ENCODE peak calls at places on chromosomes 12 and 14, in five cellular contexts. G is tibial artery; L is CD4-positive, CD25-positive, alpha-beta regulatory T cell; K is pancreas; S is IMR-90. N is an unnamed sample.

GRCh38 chr14:68684466-68685418 is 108.1 kb downstream of the ZFP36L1 start:
- DNase-seq in G (no peak), L (no peak), K (no peak), S (no peak), N (no peak)

GRCh38 chr12:122851820-122852219 is 16.6 kb downstream of the HIP1R start:
- DNase-seq in G (peak), L (no peak), K (no peak), S (peak), N (no peak)

GRCh38 chr14:100532154-100532915 is 54.9 kb downstream of the BEGAIN start:
- DNase-seq in G (peak), L (no peak), K (peak), S (peak), N (peak)

GRCh38 chr12:75641031-75641780 is 129.8 kb upstream of the KRR1 start:
- DNase-seq in G (no peak), L (peak), K (no peak), S (peak), N (no peak)

GRCh38 chr12:132178801-132179401 is 34.6 kb downstream of the NOC4L start:
- DNase-seq in G (no peak), L (peak), K (no peak), S (no peak), N (no peak)

GRCh38 chr12:106769546-106769945 is 4.9 kb upstream of the RIC8B start:
- DNase-seq in G (no peak), L (no peak), K (no peak), S (no peak), N (no peak)

GRCh38 chr14:88542857-88543795 is 11.7 kb downstream of the PTPN21 start:
- DNase-seq in G (no peak), L (no peak), K (no peak), S (no peak), N (no peak)

GRCh38 chr12:77968021-77968420 is 137.3 kb downstream of the NAV3 start:
- DNase-seq in G (no peak), L (no peak), K (no peak), S (no peak), N (no peak)

GRCh38 chr14:21267886-21268611 is 1.2 kb downstream of the HNRNPC start:
- DNase-seq in G (no peak), L (no peak), K (no peak), S (peak), N (no peak)

GRCh38 chr14:74400328-74400727 is 25.7 kb downstream of the SYNDIG1L start:
- DNase-seq in G (no peak), L (no peak), K (no peak), S (no peak), N (peak)

GRCh38 chr12:11849752-11850504 is 200.5 kb downstream of the ETV6 start:
- DNase-seq in G (no peak), L (no peak), K (no peak), S (no peak), N (no peak)

GRCh38 chr12:121532503-121533390 is 48.1 kb downstream of the KDM2B start:
- DNase-seq in G (no peak), L (no peak), K (no peak), S (peak), N (no peak)

GRCh38 chr12:13390381-13390856 is 193.9 kb downstream of the EMP1 start:
- DNase-seq in G (peak), L (no peak), K (peak), S (peak), N (peak)

GRCh38 chr12:129696952-129697351 is 206.9 kb downstream of the TMEM132D start:
- DNase-seq in G (no peak), L (no peak), K (no peak), S (no peak), N (no peak)

GRCh38 chr12:71665109-71665476 is 992 bp downstream of the THAP2 start:
- DNase-seq in G (no peak), L (peak), K (no peak), S (no peak), N (no peak)

GRCh38 chr12:122887817-122888212 is 8.1 kb downstream of the VPS37B start:
- DNase-seq in G (no peak), L (no peak), K (no peak), S (no peak), N (no peak)

GRCh38 chr14:105864116-105864515 is 337.7 kb downstream of the TMEM121 start:
- DNase-seq in G (peak), L (no peak), K (no peak), S (no peak), N (peak)

GRCh38 chr14:58152569-58152857 is 500 bp upstream of the ARMH4 start:
- DNase-seq in G (no peak), L (no peak), K (no peak), S (no peak), N (no peak)

GRCh38 chr12:83016226-83016835 is 329.6 kb downstream of the TMTC2 start:
- DNase-seq in G (no peak), L (no peak), K (peak), S (peak), N (no peak)

GRCh38 chr12:67430708-67431335 is 161.7 kb downstream of the CAND1 start:
- DNase-seq in G (peak), L (no peak), K (peak), S (no peak), N (no peak)

GRCh38 chr12:50103767-50104321 is at the start of gene GPD1:
- DNase-seq in G (no peak), L (no peak), K (peak), S (peak), N (no peak)

GRCh38 chr14:102544034-102544744 is 34.6 kb upstream of the ANKRD9 start:
- DNase-seq in G (no peak), L (no peak), K (no peak), S (no peak), N (no peak)

GRCh38 chr14:52949711-52950409 is 990 bp downstream of the FERMT2 start:
- DNase-seq in G (peak), L (peak), K (no peak), S (peak), N (no peak)

GRCh38 chr12:48818831-48819590 is 715 bp downstream of the CACNB3 start:
- DNase-seq in G (no peak), L (peak), K (no peak), S (no peak), N (no peak)

GRCh38 chr14:55131782-55132181 is 2.7 kb downstream of the LGALS3 start:
- DNase-seq in G (no peak), L (peak), K (no peak), S (peak), N (no peak)

GRCh38 chr12:46667547-46667946 is 158.2 kb downstream of the SLC38A4 start:
- DNase-seq in G (no peak), L (no peak), K (no peak), S (peak), N (no peak)

GRCh38 chr12:111635524-111635923 is 36.4 kb upstream of the ATXN2 start:
- DNase-seq in G (no peak), L (peak), K (no peak), S (peak), N (no peak)

GRCh38 chr12:2555487-2556082 is 239.2 kb upstream of the FKBP4 start:
- DNase-seq in G (no peak), L (no peak), K (no peak), S (no peak), N (no peak)

GRCh38 chr14:83960832-83961512 is 1569.0 kb upstream of the FLRT2 start:
- DNase-seq in G (no peak), L (no peak), K (no peak), S (no peak), N (no peak)

GRCh38 chr14:61750708-61751474 is 11.3 kb upstream of the SNAPC1 start:
- DNase-seq in G (peak), L (peak), K (peak), S (peak), N (peak)

GRCh38 chr14:40757376-40757775 is 849.3 kb upstream of the LRFN5 start:
- DNase-seq in G (no peak), L (no peak), K (no peak), S (no peak), N (no peak)

GRCh38 chr14:40309124-40309523 is 876.9 kb upstream of the FBXO33 start:
- DNase-seq in G (no peak), L (no peak), K (no peak), S (no peak), N (no peak)

GRCh38 chr14:69473271-69473670 is 11.3 kb upstream of the PLEKHD1 start:
- DNase-seq in G (no peak), L (no peak), K (no peak), S (no peak), N (peak)

GRCh38 chr12:76037130-76038105 is 5.8 kb upstream of the PHLDA1 start:
- DNase-seq in G (no peak), L (peak), K (no peak), S (peak), N (no peak)

GRCh38 chr12:1995205-1995896 is 8.9 kb downstream of the DCP1B start:
- DNase-seq in G (no peak), L (no peak), K (no peak), S (no peak), N (no peak)

GRCh38 chr14:93712838-93713724 is 75.2 kb downstream of the PRIMA1 start:
- DNase-seq in G (no peak), L (no peak), K (no peak), S (peak), N (no peak)

GRCh38 chr12:92570056-92570753 is 132.6 kb upstream of the PLEKHG7 start:
- DNase-seq in G (peak), L (peak), K (peak), S (peak), N (no peak)

GRCh38 chr14:77088219-77088618 is 9.8 kb upstream of the CIPC start:
- DNase-seq in G (no peak), L (peak), K (peak), S (no peak), N (peak)

GRCh38 chr14:77086951-77087350 is 11.1 kb upstream of the CIPC start:
- DNase-seq in G (no peak), L (no peak), K (no peak), S (no peak), N (no peak)

GRCh38 chr14:77087631-77088030 is 10.4 kb upstream of the CIPC start:
- DNase-seq in G (no peak), L (no peak), K (no peak), S (no peak), N (no peak)

GRCh38 chr14:77086017-77086727 is 11.9 kb upstream of the CIPC start:
- DNase-seq in G (no peak), L (no peak), K (no peak), S (peak), N (no peak)

GRCh38 chr14:77088645-77089044 is 9.4 kb upstream of the CIPC start:
- DNase-seq in G (no peak), L (no peak), K (no peak), S (no peak), N (no peak)
- H3K27ac ChIP-seq in G (no peak), L (no peak), K (no peak), S (no peak), N (peak)

DNA sequence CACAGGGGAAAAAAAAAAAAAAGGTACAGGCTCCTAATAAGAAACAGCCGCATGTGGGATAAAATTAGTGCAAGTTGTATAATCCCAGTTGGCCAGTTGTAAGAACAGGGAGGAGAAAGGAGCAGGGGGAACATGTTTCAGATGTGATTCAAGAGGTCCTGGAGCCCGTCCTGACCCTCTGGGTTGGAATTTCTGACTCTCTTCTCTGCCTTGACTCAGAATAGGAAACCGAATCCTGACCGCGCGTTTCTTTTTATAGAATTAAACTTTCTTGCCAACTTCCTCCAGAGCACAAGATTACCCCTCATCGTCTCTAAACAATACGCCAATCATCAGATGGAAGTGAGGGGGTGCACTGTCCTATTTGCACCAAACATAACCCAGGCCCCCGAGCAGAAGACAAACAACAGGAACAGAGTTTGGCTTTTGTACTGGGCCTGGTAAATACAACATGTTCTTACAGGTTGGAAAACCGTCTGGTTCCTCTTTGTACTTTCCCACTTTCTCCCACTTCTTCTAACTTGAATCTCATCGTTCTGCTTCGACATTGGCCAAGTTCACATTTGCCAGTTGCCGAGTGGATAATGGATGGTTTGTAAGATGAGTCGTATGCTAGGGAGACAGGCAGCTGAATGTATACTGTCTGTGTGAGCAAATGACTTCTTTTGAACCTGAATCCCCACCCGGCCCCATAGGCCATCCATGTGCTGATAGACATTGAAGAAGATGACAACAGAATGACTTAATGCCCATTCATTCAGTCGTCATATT is 42.5 kb upstream of the MED13L start:
- DNase-seq in G (peak), L (peak), K (no peak), S (peak), N (no peak)
- H3K4me3 ChIP-seq in G (peak), L (no peak), K (no peak), S (no peak), N (no peak)

GRCh38 chr12:116583284-116583683 is 24.1 kb downstream of the MAP1LC3B2 start:
- DNase-seq in G (no peak), L (no peak), K (no peak), S (no peak), N (no peak)
- H3K27ac ChIP-seq in G (no peak), L (no peak), K (no peak), S (no peak), N (no peak)

GRCh38 chr12:7016958-7017571 is 1.2 kb downstream of the LPCAT3 start:
- DNase-seq in G (no peak), L (no peak), K (no peak), S (no peak), N (no peak)
- H3K4me3 ChIP-seq in G (peak), L (peak), K (no peak), S (no peak), N (peak)

DNA sequence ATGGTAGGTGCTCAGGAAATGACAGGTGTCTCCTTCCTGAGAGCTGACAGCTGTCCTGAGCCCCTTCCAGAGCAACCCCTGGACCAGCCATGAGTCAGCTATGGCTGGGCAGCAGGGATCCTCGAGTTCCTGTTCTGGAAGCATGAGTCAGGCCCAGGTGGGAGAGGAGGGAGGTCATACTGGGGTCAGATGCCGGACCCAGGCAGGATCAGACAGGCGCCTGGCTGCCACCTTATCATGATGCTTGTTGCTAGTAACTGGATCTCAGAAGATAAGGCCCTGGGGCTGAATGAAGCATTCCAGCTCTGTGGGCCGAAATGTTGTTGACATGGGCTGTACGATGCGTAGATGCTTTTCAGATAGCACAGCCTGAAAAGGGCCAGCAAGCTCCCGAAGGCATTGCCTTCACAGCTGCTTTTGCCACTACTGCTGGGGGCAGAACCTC is 17.4 kb upstream of the KRT7 start:
- DNase-seq in G (peak), L (no peak), K (no peak), S (peak), N (peak)
- H3K27ac ChIP-seq in G (no peak), L (no peak), K (peak), S (no peak), N (peak)

DNA sequence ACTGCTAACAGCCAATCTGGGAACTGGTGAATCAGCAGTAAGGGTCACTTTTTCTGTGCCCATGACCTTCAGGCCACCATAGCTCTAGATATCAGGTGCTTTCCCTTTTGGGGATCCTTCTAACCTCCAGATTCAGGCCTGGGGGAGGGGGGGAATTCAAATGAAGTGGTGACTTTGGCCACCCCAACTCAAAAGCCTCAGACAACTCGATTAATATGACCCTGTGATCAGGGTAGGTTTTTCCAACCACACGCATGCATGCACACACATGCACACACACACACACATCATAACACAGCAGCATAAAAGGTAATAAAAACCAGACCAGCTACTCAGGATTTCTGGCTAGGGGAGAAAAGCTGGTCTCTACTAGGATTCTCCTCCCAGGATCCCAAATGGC is 5.3 kb downstream of the TBX3 start:
- DNase-seq in G (no peak), L (no peak), K (no peak), S (no peak), N (no peak)
- H3K4me3 ChIP-seq in G (no peak), L (no peak), K (no peak), S (peak), N (peak)

GRCh38 chr12:27709212-27709931 is 1.3 kb upstream of the MRPS35 start:
- DNase-seq in G (no peak), L (no peak), K (no peak), S (no peak), N (no peak)

GRCh38 chr12:27711312-27711682 is 665 bp downstream of the MRPS35 start:
- DNase-seq in G (no peak), L (peak), K (no peak), S (no peak), N (no peak)

GRCh38 chr12:27711957-27712356 is 1.3 kb downstream of the MRPS35 start:
- DNase-seq in G (no peak), L (no peak), K (no peak), S (no peak), N (no peak)

GRCh38 chr12:27710592-27711311 is at the start of gene MRPS35:
- DNase-seq in G (peak), L (peak), K (peak), S (peak), N (peak)

DNA sequence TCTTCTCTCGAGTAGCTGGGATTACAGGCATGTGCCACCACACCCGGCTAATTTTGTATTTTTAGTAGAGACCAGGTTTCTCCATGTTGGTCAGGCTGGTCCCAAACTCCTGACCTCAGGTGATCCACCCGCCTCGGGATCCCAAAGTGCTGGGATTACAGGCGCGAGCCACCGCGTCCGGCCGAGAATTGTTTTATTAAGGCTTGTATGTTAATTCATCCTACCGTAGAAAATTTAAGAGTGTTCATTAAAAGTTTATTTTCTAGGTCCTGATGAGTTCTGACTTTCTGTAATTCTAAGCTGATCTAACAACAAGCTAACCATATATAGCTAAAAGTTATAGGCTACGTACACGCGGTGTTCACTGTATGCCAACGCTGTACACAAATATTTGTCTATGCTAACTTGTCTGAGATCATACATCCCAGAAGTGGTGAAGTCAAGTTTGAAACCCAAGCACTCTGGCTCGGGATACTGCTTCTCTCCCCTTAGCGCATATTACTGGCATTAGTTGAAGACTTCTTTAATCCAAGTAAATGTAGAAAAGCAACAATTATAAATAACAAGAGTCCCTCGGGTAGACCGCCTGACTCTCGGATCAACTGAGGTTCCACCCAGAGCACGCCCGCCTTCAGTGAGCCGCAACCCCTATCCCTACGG is 570 bp upstream of the MRPS35 start:
- DNase-seq in G (no peak), L (no peak), K (peak), S (peak), N (no peak)
- H3K27ac ChIP-seq in G (peak), L (peak), K (peak), S (peak), N (peak)

GRCh38 chr12:124607681-124608425 is 40.4 kb upstream of the NCOR2 start:
- DNase-seq in G (no peak), L (no peak), K (no peak), S (no peak), N (no peak)
- H3K4me3 ChIP-seq in G (no peak), L (peak), K (no peak), S (no peak), N (no peak)

N was measured in RWPE2.